ENCODE peak calls at places on chromosome 16, in five cellular contexts. Y is GM23248, X is SK-N-SH, S is prostate gland, N is HAP-1. Z is an unnamed sample. For H3K4me1, the result is how much of the 10 kb centered on the place peaks cover.

GRCh38 chr16:4746991-4747574 is 12.7 kb downstream of the DNAAF8 start:
- DNase-seq in Y (peak), X (no peak), S (no peak), N (no peak), Z (no peak)

GRCh38 chr16:84690088-84690819 is 9.5 kb upstream of the USP10 start:
- DNase-seq in Y (peak), X (no peak), S (no peak), N (no peak), Z (peak)

GRCh38 chr16:56551796-56552738 is 12.8 kb upstream of the MT4 start:
- DNase-seq in Y (no peak), X (no peak), S (peak), N (no peak), Z (peak)

GRCh38 chr16:53781023-53781605 is 77.2 kb downstream of the FTO start:
- DNase-seq in Y (peak), X (no peak), S (no peak), N (peak), Z (no peak)

GRCh38 chr16:67349172-67349571 is 22.6 kb downstream of the LRRC36 start:
- DNase-seq in Y (peak), X (peak), S (no peak), N (peak), Z (no peak)

GRCh38 chr16:80197790-80198201 is 343.0 kb upstream of the DYNLRB2 start:
- DNase-seq in Y (peak), X (no peak), S (no peak), N (no peak), Z (no peak)

GRCh38 chr16:51392651-51393187 is 241.6 kb upstream of the SALL1 start:
- DNase-seq in Y (peak), X (no peak), S (no peak), N (no peak), Z (no peak)

GRCh38 chr16:85412911-85413520 is 200.1 kb upstream of the GSE1 start:
- DNase-seq in Y (no peak), X (no peak), S (no peak), N (no peak), Z (peak)

GRCh38 chr16:71610936-71611871 is 14.8 kb upstream of the MARVELD3 start:
- DNase-seq in Y (peak), X (peak), S (peak), N (peak), Z (peak)

GRCh38 chr16:85141491-85142128 is 29.3 kb upstream of the CIBAR2 start:
- DNase-seq in Y (no peak), X (no peak), S (no peak), N (no peak), Z (no peak)

GRCh38 chr16:77171750-77172635 is 19.0 kb upstream of the MON1B start:
- DNase-seq in Y (peak), X (peak), S (peak), N (peak), Z (peak)

GRCh38 chr16:75479421-75479990 is 15.0 kb upstream of the TMEM170A start:
- DNase-seq in Y (no peak), X (no peak), S (no peak), N (no peak), Z (no peak)

GRCh38 chr16:30183236-30183960 is at the start of gene CORO1A:
- DNase-seq in Y (peak), X (peak), S (peak), N (peak), Z (peak)

GRCh38 chr16:57726433-57726947 is 9.1 kb upstream of the KATNB1 start:
- DNase-seq in Y (no peak), X (no peak), S (no peak), N (no peak), Z (no peak)

GRCh38 chr16:85239871-85240270 is 127.6 kb upstream of the CIBAR2 start:
- DNase-seq in Y (no peak), X (no peak), S (no peak), N (no peak), Z (no peak)

GRCh38 chr16:53085539-53086450 is 31.0 kb downstream of the CHD9 start:
- DNase-seq in Y (peak), X (peak), S (peak), N (no peak), Z (no peak)

GRCh38 chr16:2611499-2611862 is 70.8 kb upstream of the KCTD5 start:
- DNase-seq in Y (no peak), X (no peak), S (no peak), N (no peak), Z (peak)

GRCh38 chr16:75193730-75194444 is 13.1 kb downstream of the CTRB2 start:
- DNase-seq in Y (no peak), X (no peak), S (no peak), N (no peak), Z (no peak)

GRCh38 chr16:66662445-66663194 is 33.9 kb downstream of the CMTM4 start:
- DNase-seq in Y (peak), X (peak), S (no peak), N (peak), Z (no peak)

GRCh38 chr16:50944431-50944830 is 202.5 kb downstream of the CYLD start:
- DNase-seq in Y (peak), X (no peak), S (no peak), N (no peak), Z (no peak)

GRCh38 chr16:4090476-4090875 is 25.8 kb downstream of the ADCY9 start:
- DNase-seq in Y (peak), X (no peak), S (peak), N (no peak), Z (no peak)

GRCh38 chr16:68003031-68003430 is 3.7 kb upstream of the DPEP2 start:
- DNase-seq in Y (peak), X (no peak), S (no peak), N (no peak), Z (no peak)

GRCh38 chr16:85520853-85521736 is 92.0 kb upstream of the GSE1 start:
- DNase-seq in Y (no peak), X (no peak), S (peak), N (no peak), Z (no peak)

GRCh38 chr16:85238233-85238647 is 126.0 kb upstream of the CIBAR2 start:
- DNase-seq in Y (peak), X (peak), S (no peak), N (no peak), Z (peak)

GRCh38 chr16:56625140-56625942 is at the start of gene MT1E:
- DNase-seq in Y (peak), X (peak), S (peak), N (peak), Z (peak)

GRCh38 chr16:67881557-67882220 is 3.0 kb upstream of the NRN1L start:
- DNase-seq in Y (no peak), X (no peak), S (no peak), N (no peak), Z (peak)

GRCh38 chr16:22206847-22207714 is 1.0 kb downstream of the EEF2K start:
- DNase-seq in Y (peak), X (peak), S (peak), N (no peak), Z (peak)

DNA sequence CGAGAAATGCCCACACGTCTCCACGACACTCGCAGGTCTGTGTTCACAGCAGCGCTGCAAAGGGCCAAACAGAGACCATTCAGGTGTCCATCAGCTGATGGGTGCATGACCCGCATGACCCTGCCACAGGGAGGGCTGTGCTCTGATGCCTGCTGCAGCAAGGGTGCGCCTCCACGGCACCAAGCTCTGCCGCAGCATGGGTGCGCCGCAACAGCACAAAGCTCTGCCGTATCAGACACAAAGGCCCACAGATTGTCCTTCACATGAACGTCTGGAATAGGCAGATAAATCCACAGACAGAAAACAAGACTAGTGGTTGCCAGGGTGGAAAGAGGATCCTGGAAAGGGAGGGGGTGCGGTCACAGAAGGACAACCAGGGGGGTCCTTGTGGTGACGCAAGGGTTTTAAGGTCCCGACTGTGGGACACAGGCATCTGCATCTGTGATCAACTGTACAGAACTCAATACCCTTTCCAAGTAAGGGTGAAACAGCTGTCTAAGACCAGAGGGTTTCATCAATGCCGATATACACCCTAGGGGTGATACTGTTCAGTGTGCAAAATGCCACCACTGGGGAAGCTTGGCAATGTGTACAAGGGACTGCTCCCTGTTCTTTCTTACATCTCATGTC is 121.0 kb downstream of the ANKRD11 start:
- DNase-seq in Y (no peak), X (no peak), S (no peak), N (no peak), Z (no peak)
- H3K4me1 ChIP-seq in Y (under half), X (under half), S (under half), N (under half), Z (half or more)

GRCh38 chr16:89489040-89489721 is 1.2 kb downstream of the ANKRD11 start:
- DNase-seq in Y (peak), X (peak), S (peak), N (peak), Z (peak)

GRCh38 chr16:89484088-89484501 is 6.3 kb downstream of the ANKRD11 start:
- DNase-seq in Y (no peak), X (no peak), S (no peak), N (no peak), Z (no peak)

GRCh38 chr16:89484923-89485679 is 5.3 kb downstream of the ANKRD11 start:
- DNase-seq in Y (no peak), X (no peak), S (no peak), N (no peak), Z (peak)

GRCh38 chr16:89482824-89483220 is 7.5 kb downstream of the ANKRD11 start:
- DNase-seq in Y (no peak), X (no peak), S (no peak), N (no peak), Z (no peak)

DNA sequence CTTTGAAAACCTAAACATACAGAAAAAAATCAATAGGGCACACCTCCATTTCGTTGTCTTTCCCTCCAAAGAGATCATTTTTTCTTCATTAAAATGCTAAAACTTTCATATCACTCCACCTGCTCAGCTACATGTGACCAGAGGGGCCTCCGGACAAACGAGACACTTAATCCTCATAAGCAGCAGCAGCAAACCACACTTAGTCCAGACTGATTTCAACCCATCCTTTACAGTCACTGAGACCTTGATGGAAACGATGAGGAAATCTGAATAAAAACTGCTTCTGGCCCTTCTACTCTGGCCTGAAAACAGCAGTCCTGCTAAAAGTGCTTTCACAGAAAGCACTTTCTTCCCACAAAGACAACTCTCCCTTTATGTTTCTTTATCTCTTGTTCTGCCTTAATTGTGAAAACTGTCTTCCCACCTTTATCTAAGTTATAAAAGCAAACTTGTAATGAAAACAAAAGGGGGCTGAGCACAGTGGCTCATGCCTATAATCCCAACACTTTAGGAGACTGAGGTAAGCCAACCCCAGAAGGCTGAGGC is 4.6 kb downstream of the ANKRD11 start:
- DNase-seq in Y (no peak), X (no peak), S (no peak), N (peak), Z (no peak)
- H3K4me1 ChIP-seq in Y (under half), X (under half), S (under half), N (under half), Z (half or more)

GRCh38 chr16:27373312-27373711 is 28.7 kb upstream of the IL21R start:
- DNase-seq in Y (no peak), X (no peak), S (no peak), N (no peak), Z (no peak)
- H3K4me1 ChIP-seq in Y (under half), X (under half), S (under half), N (under half), Z (under half)

DNA sequence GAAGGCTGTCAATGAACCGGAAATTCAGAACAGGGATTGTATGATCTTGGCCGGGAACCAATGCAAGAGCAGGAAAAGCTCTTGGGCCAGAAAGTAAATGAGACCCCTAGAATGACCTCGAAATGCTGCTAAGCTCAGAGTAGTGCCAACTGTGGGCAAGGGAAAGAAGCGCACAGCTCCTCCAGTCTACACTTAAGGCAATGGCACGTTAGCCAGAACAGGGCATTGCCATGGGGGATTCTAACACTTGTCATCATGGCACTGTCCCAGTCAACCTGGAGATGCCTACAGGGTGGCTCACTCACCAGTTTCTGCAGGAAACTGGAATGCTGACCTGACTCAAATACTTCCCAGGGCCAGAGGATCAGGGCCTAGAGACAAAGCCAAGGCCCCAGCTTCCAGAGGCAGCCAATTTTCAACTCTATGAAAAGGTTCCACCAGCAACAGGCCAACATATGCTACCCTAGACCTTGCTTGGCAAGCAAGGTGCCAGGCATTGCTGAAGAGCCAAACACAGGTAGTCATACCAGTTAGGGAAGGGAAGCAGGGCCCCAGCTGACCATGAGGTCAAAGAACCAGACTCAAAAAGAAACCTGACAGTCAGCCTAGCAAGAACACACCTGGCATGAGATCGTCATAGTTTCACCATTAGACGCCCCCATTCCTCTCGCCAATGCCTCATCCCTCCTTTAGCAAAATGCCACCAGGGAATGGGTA is 34.9 kb downstream of the ARHGAP17 start:
- DNase-seq in Y (peak), X (no peak), S (no peak), N (no peak), Z (no peak)
- H3K4me1 ChIP-seq in Y (half or more), X (under half), S (under half), N (under half), Z (under half)

DNA sequence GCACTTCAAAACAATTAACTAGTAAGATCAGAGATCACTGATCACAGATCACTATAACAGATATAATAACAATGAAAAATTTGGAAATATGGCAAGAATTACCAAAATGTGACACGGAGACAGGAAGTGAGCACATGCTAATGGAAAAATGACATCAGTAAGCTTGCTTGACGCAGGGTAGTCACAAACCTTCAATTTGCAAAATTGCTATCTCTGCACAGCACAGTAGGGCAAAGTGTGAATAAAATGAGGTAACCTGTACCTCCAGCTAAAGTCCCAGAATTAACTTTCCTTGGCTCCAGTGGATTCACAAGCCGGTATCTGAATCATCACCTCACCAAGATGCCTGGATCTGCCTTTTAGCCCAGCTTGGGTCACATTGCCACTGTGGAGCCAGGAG is 4.2 kb upstream of the MMP2 start:
- DNase-seq in Y (peak), X (no peak), S (no peak), N (no peak), Z (no peak)
- H3K4me1 ChIP-seq in Y (under half), X (under half), S (under half), N (under half), Z (under half)

DNA sequence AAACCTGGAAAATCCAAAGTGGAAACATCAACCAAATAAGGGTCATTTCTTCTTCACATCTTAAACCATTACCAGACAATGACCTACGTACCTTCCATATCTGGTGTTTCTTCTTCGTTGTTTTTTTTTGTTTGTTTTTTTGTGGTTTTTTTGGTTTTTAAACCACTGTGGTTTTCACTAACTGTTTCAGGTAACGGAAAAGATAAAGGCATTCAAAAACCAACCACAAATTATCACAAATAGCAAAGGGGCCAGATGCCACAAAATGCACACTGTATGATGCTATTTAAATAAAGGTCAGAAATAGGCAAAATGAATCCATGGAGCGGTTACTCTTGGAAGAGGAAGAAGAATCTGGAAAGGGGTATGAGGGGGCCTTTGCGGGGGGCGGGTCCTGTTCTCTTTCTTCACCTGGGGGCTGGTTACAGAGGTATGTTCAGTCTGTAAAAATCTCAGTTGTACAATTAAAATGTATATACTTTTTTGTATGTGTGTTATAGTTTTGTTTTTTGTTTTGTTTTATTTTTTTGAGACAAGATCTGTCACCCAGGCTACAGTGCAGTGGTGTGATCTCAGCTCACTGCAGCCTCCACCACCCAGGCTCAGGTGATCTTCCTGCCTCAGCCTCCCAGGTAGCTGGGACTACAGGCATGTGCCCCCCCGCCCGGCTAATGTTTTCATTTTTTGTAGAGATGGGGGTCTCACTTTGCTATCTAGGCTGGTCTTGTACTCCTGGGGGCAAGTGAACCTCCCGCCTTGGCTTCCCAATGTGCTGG is 29.6 kb downstream of the LITAF start:
- DNase-seq in Y (no peak), X (no peak), S (no peak), N (no peak), Z (no peak)
- H3K4me1 ChIP-seq in Y (under half), X (under half), S (under half), N (under half), Z (under half)

DNA sequence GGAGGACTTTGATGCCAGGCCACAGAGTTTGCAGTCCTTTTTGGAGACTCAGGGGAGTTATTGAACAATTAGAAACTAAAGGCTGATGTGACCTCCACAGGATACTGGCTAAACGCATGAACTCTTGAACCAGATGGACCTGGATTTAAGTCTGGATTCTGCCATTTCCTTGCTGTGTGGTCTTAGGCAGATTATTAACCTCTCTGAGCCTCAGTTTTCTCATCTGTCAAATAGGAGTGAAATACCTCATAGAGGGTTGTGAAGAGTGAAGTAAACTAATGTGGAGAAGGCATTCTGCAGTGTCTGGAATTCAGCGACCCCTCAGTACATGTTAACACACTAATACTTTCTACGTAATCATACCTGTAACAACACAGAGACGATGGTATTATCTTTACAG is 93.5 kb downstream of the PRKCB start:
- DNase-seq in Y (no peak), X (no peak), S (no peak), N (no peak), Z (no peak)
- H3K4me1 ChIP-seq in Y (under half), X (under half), S (under half), N (under half), Z (under half)

GRCh38 chr16:83453977-83454376 is 353.8 kb upstream of the HSBP1 start:
- DNase-seq in Y (no peak), X (no peak), S (no peak), N (no peak), Z (no peak)
- H3K4me1 ChIP-seq in Y (under half), X (under half), S (under half), N (under half), Z (under half)

Z was measured in adrenal gland.